ENCODE peak calls at places on chromosomes 11 and 22, in five cellular contexts. V, I, E, S and O are unnamed samples.

GRCh38 chr11:77346906-77347603 is 45.6 kb upstream of the GDPD4 start:
- DNase-seq in I (no peak), E (no peak), V (no peak), S (no peak), O (no peak)

GRCh38 chr22:47203554-47203991 is 441.1 kb downstream of the TBC1D22A start:
- DNase-seq in E (no peak), V (no peak), S (peak; percentile 11), I (no peak), O (no peak)

GRCh38 chr22:44393066-44393465 is 80.3 kb upstream of the SHISAL1 start:
- DNase-seq in E (no peak), I (peak; percentile 3), V (no peak), S (no peak), O (no peak)

GRCh38 chr11:123430736-123431356 is 777 bp downstream of the GRAMD1B start:
- DNase-seq in S (no peak), E (peak; percentile 30), I (no peak), V (no peak), O (peak; percentile 72)

GRCh38 chr11:95715777-95716241 is 73.8 kb downstream of the FAM76B start:
- DNase-seq in E (no peak), I (no peak), V (no peak), S (peak; percentile 41), O (peak; percentile 62)

GRCh38 chr11:14860511-14860910 is 31.5 kb downstream of the CYP2R1 start:
- DNase-seq in S (no peak), I (no peak), V (no peak), E (no peak), O (no peak)

GRCh38 chr11:128470081-128470480 is 117.3 kb downstream of the ETS1 start:
- DNase-seq in E (no peak), I (no peak), V (no peak), S (no peak), O (no peak)

GRCh38 chr11:101127348-101127698 is 2.3 kb downstream of the PGR start:
- DNase-seq in V (no peak), I (peak; percentile 32), E (no peak), S (peak; percentile 57), O (peak; percentile 6)

GRCh38 chr11:73317373-73317772 is 9.3 kb downstream of the ARHGEF17 start:
- DNase-seq in S (no peak), E (peak; percentile 33), V (no peak), I (peak; percentile 71), O (no peak)

GRCh38 chr11:125207866-125208425 is 43.4 kb downstream of the PKNOX2 start:
- DNase-seq in S (no peak), E (no peak), I (no peak), V (no peak), O (no peak)

GRCh38 chr11:84522331-84522730 is 1104.8 kb downstream of the DLG2 start:
- DNase-seq in V (no peak), E (no peak), S (no peak), I (no peak), O (no peak)

GRCh38 chr11:86145439-86146156 is 76.7 kb upstream of the PICALM start:
- DNase-seq in V (no peak), S (no peak), E (no peak), I (no peak), O (no peak)

GRCh38 chr11:108743851-108744250 is 79.0 kb downstream of the DDX10 start:
- DNase-seq in E (no peak), I (no peak), V (no peak), S (no peak), O (no peak)

GRCh38 chr11:46039990-46040389 is 81.3 kb downstream of the PHF21A start:
- DNase-seq in E (no peak), I (no peak), S (no peak), V (no peak), O (no peak)

GRCh38 chr11:17479284-17480214 is 2.9 kb upstream of the ABCC8 start:
- DNase-seq in S (no peak), I (no peak), V (peak; percentile 49), E (no peak), O (no peak)